ENCODE peak calls at places on chromosomes 5 and 9, in eight cellular contexts. Z is psoas muscle; V is CD4-positive, alpha-beta T cell; J is dorsolateral prefrontal cortex; I is NB4; F is neural crest cell; G is pancreas; P is IMR-90. L is an unnamed sample.
A peak's percentile ranks its signal among the peaks of the same experiment; 100 is the strongest.

GRCh38 chr9:116687762-116688160 is 656 bp downstream of the TRIM32 start:
- DNase-seq in Z (no peak), V (no peak), J (no peak), I (no peak), F (no peak), G (no peak), P (no peak), L (no peak)

GRCh38 chr5:159515909-159516415 is 185.7 kb upstream of the IL12B start:
- DNase-seq in Z (peak; percentile 68), V (peak; percentile 47), J (peak; percentile 57), I (peak; percentile 71), F (peak; percentile 59), G (peak; percentile 84), P (peak; percentile 42), L (peak; percentile 35)

GRCh38 chr5:135398160-135398854 is 724 bp downstream of the MACROH2A1 start:
- DNase-seq in Z (peak; percentile 74), V (no peak), J (no peak), I (peak; percentile 60), F (peak; percentile 33), G (peak; percentile 71), P (no peak), L (no peak)

GRCh38 chr9:131624636-131625241 is 79.4 kb downstream of the PRRT1B start:
- DNase-seq in Z (peak; percentile 76), V (no peak), J (no peak), I (peak; percentile 34), F (no peak), G (no peak), P (peak; percentile 40), L (no peak)

GRCh38 chr9:37146372-37146771 is 26.0 kb downstream of the ZCCHC7 start:
- DNase-seq in Z (no peak), V (no peak), J (no peak), I (peak; percentile 53), F (no peak), G (no peak), P (no peak), L (no peak)

GRCh38 chr9:129436751-129437625 is 183.9 kb downstream of the C9orf50 start:
- DNase-seq in Z (peak; percentile 75), V (no peak), J (peak; percentile 70), I (peak; percentile 48), F (no peak), G (peak; percentile 87), P (peak; percentile 57), L (no peak)

GRCh38 chr9:76818271-76818670 is 54.0 kb downstream of the PCA3 start:
- DNase-seq in Z (no peak), V (no peak), J (peak; percentile 53), I (peak; percentile 7), F (no peak), G (no peak), P (peak; percentile 98), L (peak; percentile 67)

GRCh38 chr9:121861501-121862180 is 210.2 kb downstream of the DAB2IP start:
- DNase-seq in Z (peak; percentile 76), V (no peak), J (no peak), I (peak; percentile 45), F (peak; percentile 45), G (no peak), P (no peak), L (no peak)

GRCh38 chr5:178264044-178264443 is 31.4 kb upstream of the PHYKPL start:
- DNase-seq in Z (no peak), V (no peak), J (no peak), I (no peak), F (no peak), G (no peak), P (no peak), L (no peak)

GRCh38 chr5:137896560-137896959 is 7.3 kb downstream of the PKD2L2 start:
- DNase-seq in Z (no peak), V (no peak), J (no peak), I (no peak), F (no peak), G (no peak), P (no peak), L (no peak)

GRCh38 chr5:144207875-144208444 is 37.3 kb downstream of the KCTD16 start:
- DNase-seq in Z (no peak), V (no peak), J (no peak), I (no peak), F (no peak), G (no peak), P (no peak), L (no peak)

GRCh38 chr9:130234340-130235260 is 31.0 kb upstream of the HMCN2 start:
- DNase-seq in Z (peak; percentile 51), V (no peak), J (no peak), I (peak; percentile 88), F (no peak), G (no peak), P (peak; percentile 72), L (no peak)

GRCh38 chr9:69444021-69444420 is 119.0 kb downstream of the ENTREP1 start:
- DNase-seq in Z (no peak), V (no peak), J (no peak), I (no peak), F (no peak), G (no peak), P (peak; percentile 79), L (no peak)

GRCh38 chr5:171309526-171310333 is 682 bp downstream of the TLX3 start:
- DNase-seq in Z (peak; percentile 61), V (no peak), J (no peak), I (no peak), F (no peak), G (peak; percentile 65), P (no peak), L (no peak)
- TF ChIP-seq CTCF in Z (peak; percentile 38), V (no peak), J (no peak), I (no peak), F (peak; percentile 64), G (no peak), P (peak; percentile 13), L (no peak)

DNA sequence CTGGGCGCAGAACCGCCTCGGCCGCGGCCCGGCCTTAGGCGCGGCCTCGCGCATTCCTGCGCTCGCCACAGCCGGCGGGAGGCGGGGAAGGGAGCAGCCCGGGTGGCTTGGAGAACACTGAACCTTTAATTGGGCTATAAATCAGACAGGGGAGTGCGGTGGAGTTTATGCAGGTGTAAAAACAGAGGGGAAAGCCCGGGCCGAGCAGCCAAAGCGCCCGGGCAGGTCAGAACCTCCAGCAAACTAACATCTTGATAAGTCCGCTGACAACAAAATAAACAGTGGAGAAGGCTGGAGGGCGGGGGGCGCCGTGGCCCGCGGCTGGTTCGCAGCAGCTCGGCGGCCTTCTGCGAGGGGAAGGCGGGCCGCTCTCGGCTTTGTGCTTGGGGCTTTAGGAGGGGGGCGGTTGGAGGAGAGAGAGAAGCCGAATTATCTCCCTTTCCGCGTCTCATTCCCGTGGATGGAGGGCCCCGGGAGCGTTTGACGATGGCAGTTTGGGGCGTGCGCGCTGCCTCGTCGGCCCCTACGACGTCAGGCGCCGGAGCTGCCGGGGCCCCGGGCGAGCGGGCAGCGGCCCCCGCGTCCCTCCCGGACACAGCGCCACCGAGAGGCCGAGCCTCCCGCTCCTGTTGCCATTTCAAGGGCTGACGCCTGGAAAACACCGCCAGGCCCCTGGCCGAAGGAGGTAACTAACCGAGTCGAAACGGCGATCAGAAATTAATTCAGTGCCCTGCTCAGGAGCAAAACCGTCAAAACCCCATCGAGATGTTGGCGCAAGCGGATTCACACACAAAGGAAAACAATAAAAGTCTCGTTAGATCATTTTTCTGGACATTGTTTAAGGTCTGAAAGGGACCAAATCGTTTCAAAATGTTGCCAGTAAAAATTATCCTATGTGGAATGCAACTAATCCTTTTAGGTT is 11.2 kb downstream of the FOXD1 start:
- DNase-seq in Z (peak; percentile 59), V (no peak), J (no peak), I (peak; percentile 65), F (peak; percentile 45), G (peak; percentile 67), P (peak; percentile 67), L (no peak)
- TF ChIP-seq CTCF in Z (no peak), V (no peak), J (no peak), I (peak; percentile 45), F (peak; percentile 57), G (no peak), P (peak; percentile 57), L (no peak)

DNA sequence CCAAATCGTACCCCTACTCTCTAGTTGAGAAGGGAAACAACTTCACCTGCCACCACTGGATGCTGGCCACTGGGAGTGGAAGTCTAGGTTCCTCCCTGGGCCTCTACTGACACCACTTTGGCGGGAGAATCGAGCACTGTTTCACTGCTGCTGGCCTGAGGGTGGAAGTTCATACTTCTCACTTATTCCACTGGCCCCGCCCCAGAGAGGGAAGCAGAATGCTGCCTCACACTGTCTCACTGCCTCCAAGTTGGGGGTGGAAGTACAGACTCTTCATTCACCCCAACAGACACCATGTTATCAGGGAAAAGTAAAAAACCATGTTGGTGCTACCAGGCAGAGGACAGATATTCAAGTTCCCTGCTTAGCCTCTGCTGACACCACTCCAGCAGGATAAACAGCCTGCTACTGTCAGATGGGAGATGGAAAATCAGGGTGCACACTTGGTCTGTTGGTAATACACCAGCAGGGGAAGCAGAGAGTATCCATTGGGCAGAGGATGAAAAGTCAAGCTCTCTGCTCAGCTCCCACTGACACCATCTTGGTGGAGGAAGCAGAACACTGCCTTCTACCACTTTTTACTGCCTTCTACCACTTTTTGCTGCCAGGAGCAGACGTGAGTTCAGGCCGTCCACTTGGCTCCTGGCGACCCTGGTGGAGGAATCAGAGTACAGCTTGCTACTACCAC is 159.4 kb downstream of the SIL1 start:
- DNase-seq in Z (no peak), V (no peak), J (no peak), I (peak; percentile 4), F (no peak), G (no peak), P (no peak), L (no peak)
- TF ChIP-seq CTCF in Z (no peak), V (no peak), J (no peak), I (no peak), F (peak; percentile 31), G (no peak), P (no peak), L (no peak)

DNA sequence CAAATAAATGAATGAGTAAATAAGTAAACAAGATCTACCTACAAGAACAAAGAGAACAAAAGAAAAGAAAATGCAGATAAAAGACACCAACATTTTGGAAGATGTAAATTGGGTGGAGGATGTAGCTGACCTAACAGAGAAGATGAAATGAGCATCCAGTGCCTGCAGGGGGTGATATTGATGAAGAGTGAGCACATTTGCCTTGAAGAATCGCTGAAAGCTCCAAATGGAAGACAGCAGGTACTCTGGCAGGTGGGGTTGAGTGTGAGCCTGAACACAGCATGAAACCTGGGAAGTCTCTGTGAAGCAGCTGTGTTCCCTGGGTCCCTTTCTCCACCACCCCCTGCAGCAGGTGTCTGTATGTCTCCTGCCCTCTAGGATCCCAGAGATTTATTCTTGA is 125.6 kb downstream of the NXNL2 start:
- DNase-seq in Z (no peak), V (no peak), J (no peak), I (peak; percentile 51), F (no peak), G (no peak), P (peak; percentile 43), L (no peak)
- TF ChIP-seq CTCF in Z (no peak), V (no peak), J (no peak), I (peak; percentile 39), F (peak; percentile 56), G (no peak), P (peak; percentile 53), L (no peak)

DNA sequence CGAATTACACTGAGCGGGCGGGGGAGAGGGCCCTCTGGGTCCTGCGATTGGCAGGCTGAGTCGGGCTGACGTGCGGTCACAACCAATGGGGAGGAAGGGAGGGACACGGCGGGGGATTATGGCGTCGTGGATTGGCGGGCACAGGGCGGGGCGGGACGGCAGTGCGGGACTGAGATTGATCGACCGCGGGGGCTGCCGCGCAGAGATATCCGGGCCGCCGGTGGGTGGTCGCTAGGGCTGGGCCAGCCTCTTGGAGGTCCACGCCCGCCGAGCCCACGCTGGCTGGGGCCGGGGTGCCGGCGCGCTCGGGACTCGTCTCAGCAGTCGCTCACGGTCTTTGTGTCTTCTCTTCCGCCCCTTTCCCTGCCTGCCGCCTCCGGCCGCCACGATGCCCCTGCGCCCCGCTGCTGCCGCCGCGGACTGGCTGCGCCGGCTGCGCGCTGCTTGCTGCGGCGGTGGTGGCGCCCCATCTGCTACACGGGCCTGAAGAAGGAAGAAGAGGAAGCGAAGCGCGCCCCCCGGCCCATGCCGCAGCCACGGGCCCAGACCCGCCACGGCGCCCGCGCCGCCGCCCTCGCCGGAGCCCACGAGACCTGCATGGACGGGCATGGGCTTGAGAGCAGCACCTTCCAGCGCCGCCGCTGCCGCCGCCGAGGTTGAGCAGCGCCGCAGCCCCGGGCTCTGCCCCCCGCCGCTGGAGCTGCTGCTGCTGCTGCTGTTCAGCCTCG is at the start of gene RGMB:
- DNase-seq in Z (peak; percentile 99), V (peak; percentile 82), J (peak; percentile 99), I (peak; percentile 2), F (peak; percentile 96), G (peak; percentile 94), P (peak; percentile 99), L (peak; percentile 84)
- TF ChIP-seq CTCF in Z (no peak), V (no peak), J (no peak), I (no peak), F (peak; percentile 8), G (no peak), P (no peak), L (no peak)